ENCODE peak calls at places on chromosome 13, in four cellular contexts. One of them, this sample, is unnamed.

GRCh38 chr13:91399189-91400093 is 1.0 kb downstream of the GPC5 start:
- DNase-seq in K562: no peak
- DNase-seq in GM12878: no peak
- DNase-seq in A549: no peak
- DNase-seq in this sample: no peak

GRCh38 chr13:46388846-46389245 is 1.8 kb upstream of the RUBCNL start:
- DNase-seq in GM12878: no peak
- DNase-seq in K562: no peak
- DNase-seq in A549: no peak
- DNase-seq in this sample: no peak

GRCh38 chr13:100630564-100630963 is 42.0 kb upstream of the GGACT start:
- DNase-seq in A549: no peak
- DNase-seq in K562: no peak
- DNase-seq in GM12878: no peak
- DNase-seq in this sample: no peak

GRCh38 chr13:113874579-113875428 is 10.9 kb upstream of the GAS6 start:
- DNase-seq in K562: no peak
- DNase-seq in A549: no peak
- DNase-seq in GM12878: no peak
- DNase-seq in this sample: no peak

GRCh38 chr13:24627090-24627714 is 53.0 kb upstream of the ATP12A start:
- DNase-seq in K562: peak
- DNase-seq in A549: peak
- DNase-seq in GM12878: no peak
- DNase-seq in this sample: no peak

GRCh38 chr13:44155422-44156293 is 218.0 kb upstream of the SERP2 start:
- DNase-seq in K562: peak
- DNase-seq in GM12878: no peak
- DNase-seq in A549: no peak
- DNase-seq in this sample: no peak

GRCh38 chr13:107866007-107866665 is 349.2 kb downstream of the LIG4 start:
- DNase-seq in A549: peak
- DNase-seq in GM12878: no peak
- DNase-seq in K562: peak
- DNase-seq in this sample: no peak

GRCh38 chr13:39655041-39655568 is 357 bp upstream of the COG6 start:
- DNase-seq in K562: no peak
- DNase-seq in GM12878: no peak
- DNase-seq in A549: no peak
- DNase-seq in this sample: no peak

GRCh38 chr13:28470286-28470685 is 24.6 kb downstream of the FLT1 start:
- DNase-seq in K562: no peak
- DNase-seq in GM12878: no peak
- DNase-seq in A549: no peak
- DNase-seq in this sample: no peak

GRCh38 chr13:114235697-114236096 is 1.0 kb downstream of the CDC16 start:
- DNase-seq in A549: no peak
- DNase-seq in GM12878: no peak
- DNase-seq in K562: no peak
- DNase-seq in this sample: no peak

GRCh38 chr13:74073231-74073630 is 61.0 kb downstream of the KLF12 start:
- DNase-seq in K562: no peak
- DNase-seq in A549: no peak
- DNase-seq in GM12878: no peak
- DNase-seq in this sample: no peak

GRCh38 chr13:72390909-72391308 is 336.5 kb downstream of the MZT1 start:
- DNase-seq in A549: no peak
- DNase-seq in K562: no peak
- DNase-seq in GM12878: no peak
- DNase-seq in this sample: no peak

GRCh38 chr13:110236431-110236830 is 70.5 kb downstream of the COL4A1 start:
- DNase-seq in A549: no peak
- DNase-seq in K562: no peak
- DNase-seq in GM12878: no peak
- DNase-seq in this sample: no peak

GRCh38 chr13:65217459-65217858 is 2012.7 kb downstream of the PCDH9 start:
- DNase-seq in A549: no peak
- DNase-seq in GM12878: no peak
- DNase-seq in K562: no peak
- DNase-seq in this sample: no peak

GRCh38 chr13:72970956-72971355 is 87.8 kb upstream of the KLF5 start:
- DNase-seq in GM12878: no peak
- DNase-seq in K562: no peak
- DNase-seq in A549: no peak
- DNase-seq in this sample: no peak

GRCh38 chr13:27953671-27954405 is 15.3 kb downstream of the CDX2 start:
- DNase-seq in A549: peak
- DNase-seq in K562: peak
- DNase-seq in GM12878: no peak
- DNase-seq in this sample: peak

GRCh38 chr13:113448885-113449692 is 4.2 kb downstream of the ADPRHL1 start:
- DNase-seq in A549: peak
- DNase-seq in GM12878: peak
- DNase-seq in K562: peak
- DNase-seq in this sample: peak

GRCh38 chr13:38564751-38565150 is 122.1 kb upstream of the FREM2 start:
- DNase-seq in A549: no peak
- DNase-seq in GM12878: no peak
- DNase-seq in K562: no peak
- DNase-seq in this sample: no peak

GRCh38 chr13:108044929-108045328 is 170.4 kb downstream of the LIG4 start:
- DNase-seq in K562: no peak
- DNase-seq in A549: no peak
- DNase-seq in GM12878: no peak
- DNase-seq in this sample: no peak

GRCh38 chr13:27961227-27962085 is 7.7 kb downstream of the CDX2 start:
- DNase-seq in GM12878: no peak
- DNase-seq in A549: no peak
- DNase-seq in K562: no peak
- DNase-seq in this sample: no peak

GRCh38 chr13:110305949-110306339 is 1.0 kb downstream of the COL4A1 start:
- DNase-seq in GM12878: no peak
- DNase-seq in A549: no peak
- DNase-seq in K562: no peak
- DNase-seq in this sample: no peak

GRCh38 chr13:21328836-21329477 is 130.1 kb downstream of the ZDHHC20 start:
- DNase-seq in A549: no peak
- DNase-seq in K562: no peak
- DNase-seq in GM12878: no peak
- DNase-seq in this sample: no peak

GRCh38 chr13:45349438-45349837 is 8.5 kb upstream of the TPT1 start:
- DNase-seq in A549: no peak
- DNase-seq in GM12878: no peak
- DNase-seq in K562: no peak
- DNase-seq in this sample: peak

GRCh38 chr13:30051531-30052060 is 201.2 kb upstream of the UBL3 start:
- DNase-seq in GM12878: no peak
- DNase-seq in A549: no peak
- DNase-seq in K562: no peak
- DNase-seq in this sample: peak

GRCh38 chr13:30058429-30058828 is 208.0 kb upstream of the UBL3 start:
- DNase-seq in GM12878: no peak
- DNase-seq in K562: no peak
- DNase-seq in A549: no peak
- DNase-seq in this sample: no peak

GRCh38 chr13:30049692-30050091 is 199.3 kb upstream of the UBL3 start:
- DNase-seq in K562: peak
- DNase-seq in A549: no peak
- DNase-seq in GM12878: no peak
- DNase-seq in this sample: peak

GRCh38 chr13:30052127-30052526 is 201.7 kb upstream of the UBL3 start:
- DNase-seq in K562: no peak
- DNase-seq in A549: no peak
- DNase-seq in GM12878: no peak
- DNase-seq in this sample: peak

GRCh38 chr13:30053904-30054303 is 203.5 kb upstream of the UBL3 start:
- DNase-seq in GM12878: no peak
- DNase-seq in A549: no peak
- DNase-seq in K562: no peak
- DNase-seq in this sample: no peak
- TF ChIP-seq MYC in GM12878: no peak
- TF ChIP-seq MYC in A549: no peak
- TF ChIP-seq MYC in K562: no peak
- TF ChIP-seq MYC in this sample: no peak

GRCh38 chr13:59261928-59262488 is 901.7 kb downstream of the DIAPH3 start:
- DNase-seq in A549: peak
- DNase-seq in K562: no peak
- DNase-seq in GM12878: no peak
- DNase-seq in this sample: peak
- TF ChIP-seq CTCF in A549: no peak
- TF ChIP-seq CTCF in K562: peak
- TF ChIP-seq CTCF in GM12878: peak
- TF ChIP-seq CTCF in this sample: peak

GRCh38 chr13:51717786-51718398 is 86.1 kb downstream of the DHRS12 start:
- DNase-seq in K562: no peak
- DNase-seq in GM12878: no peak
- DNase-seq in A549: no peak
- DNase-seq in this sample: no peak
- TF ChIP-seq MYC in K562: no peak
- TF ChIP-seq MYC in GM12878: no peak
- TF ChIP-seq MYC in A549: no peak
- TF ChIP-seq MYC in this sample: no peak

GRCh38 chr13:104773775-104774174 is 1707.6 kb upstream of the SLC10A2 start:
- DNase-seq in K562: no peak
- DNase-seq in A549: peak
- DNase-seq in GM12878: peak
- DNase-seq in this sample: peak
- TF ChIP-seq CTCF in K562: no peak
- TF ChIP-seq CTCF in A549: peak
- TF ChIP-seq CTCF in GM12878: peak
- TF ChIP-seq CTCF in this sample: peak

DNA sequence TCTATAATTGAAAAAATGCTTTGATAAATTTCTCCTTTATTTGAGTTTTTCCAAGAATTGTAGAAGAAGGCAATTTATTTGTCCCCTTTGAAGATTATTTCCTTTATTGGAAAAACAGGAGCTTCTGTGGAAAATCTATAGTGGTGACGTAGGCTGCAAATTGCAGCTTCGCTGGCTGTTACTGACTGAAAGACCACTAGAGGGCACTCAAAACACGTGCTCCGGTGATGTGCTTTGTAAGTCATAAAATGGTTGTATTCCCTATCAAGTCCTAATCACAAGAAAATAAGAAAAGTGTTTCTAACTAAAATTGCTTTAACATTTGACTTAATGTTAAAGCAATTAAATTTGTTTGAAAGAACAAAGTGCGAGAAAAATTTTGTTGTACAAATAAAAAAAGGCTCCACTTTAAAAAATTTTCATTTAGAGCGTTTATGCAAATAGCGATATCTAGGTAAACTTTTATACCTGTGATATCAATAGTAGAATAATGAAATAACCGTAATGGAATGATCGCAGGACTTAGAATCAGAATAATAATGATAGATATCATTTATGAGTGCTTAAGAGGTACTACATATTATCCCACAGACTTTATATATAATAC is 638.2 kb upstream of the SPRY2 start:
- DNase-seq in A549: peak
- DNase-seq in K562: peak
- DNase-seq in GM12878: peak
- DNase-seq in this sample: peak
- TF ChIP-seq MYC in A549: no peak
- TF ChIP-seq MYC in K562: no peak
- TF ChIP-seq MYC in GM12878: no peak
- TF ChIP-seq MYC in this sample: peak

DNA sequence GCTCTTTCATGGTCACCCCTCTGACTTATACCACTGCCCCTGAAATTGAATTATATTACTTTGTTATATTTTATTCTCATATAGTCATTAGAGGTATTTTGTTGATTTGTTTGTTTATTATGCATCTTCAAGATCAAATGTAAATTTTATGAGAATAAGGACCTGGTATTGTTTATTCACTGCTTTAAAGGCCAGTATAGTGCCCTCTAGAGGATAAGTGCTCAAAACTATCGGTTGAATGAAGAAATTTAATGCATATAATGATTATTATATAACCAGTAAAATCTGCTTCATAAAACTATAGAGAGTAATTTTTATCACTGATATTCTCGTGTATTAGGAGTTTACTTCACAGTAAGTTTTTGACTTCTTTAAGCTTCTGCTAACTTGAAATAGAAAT is 1401.9 kb downstream of the SLITRK1 start:
- DNase-seq in K562: no peak
- DNase-seq in A549: no peak
- DNase-seq in GM12878: no peak
- DNase-seq in this sample: peak
- TF ChIP-seq CTCF in K562: no peak
- TF ChIP-seq CTCF in A549: no peak
- TF ChIP-seq CTCF in GM12878: no peak
- TF ChIP-seq CTCF in this sample: peak